ENCODE peak calls at places on chromosomes 13 and 19, in eight cellular contexts. One of them, this sample, is unnamed.
A peak's percentile ranks its signal among the peaks of the same experiment; 100 is the strongest.

GRCh38 chr13:51148952-51149573 is 38.0 kb upstream of the C13orf42 start:
- ATAC-seq in HCT116: peak; percentile 83
- ATAC-seq in HepG2: peak; percentile 73
- ATAC-seq in K562: peak; percentile 42
- ATAC-seq in upper lobe of left lung: no peak
- ATAC-seq in GM12878: peak; percentile 24
- ATAC-seq in Panc1: peak; percentile 75
- ATAC-seq in GM23338: peak; percentile 50
- ATAC-seq in this sample: peak; percentile 50

GRCh38 chr13:87696458-87696857 is 25.3 kb downstream of the SLITRK5 start:
- ATAC-seq in HCT116: no peak
- ATAC-seq in HepG2: no peak
- ATAC-seq in K562: no peak
- ATAC-seq in upper lobe of left lung: no peak
- ATAC-seq in GM12878: no peak
- ATAC-seq in Panc1: no peak
- ATAC-seq in GM23338: no peak
- ATAC-seq in this sample: no peak

GRCh38 chr13:74128171-74128767 is 5.9 kb downstream of the KLF12 start:
- ATAC-seq in HCT116: peak; percentile 49
- ATAC-seq in HepG2: no peak
- ATAC-seq in K562: no peak
- ATAC-seq in upper lobe of left lung: no peak
- ATAC-seq in GM12878: no peak
- ATAC-seq in Panc1: no peak
- ATAC-seq in GM23338: no peak
- ATAC-seq in this sample: no peak

GRCh38 chr13:30774214-30774730 is 38.9 kb downstream of the ALOX5AP start:
- ATAC-seq in HCT116: no peak
- ATAC-seq in HepG2: no peak
- ATAC-seq in K562: no peak
- ATAC-seq in upper lobe of left lung: no peak
- ATAC-seq in GM12878: peak; percentile 84
- ATAC-seq in Panc1: no peak
- ATAC-seq in GM23338: no peak
- ATAC-seq in this sample: no peak

GRCh38 chr13:32495841-32496240 is 42.8 kb downstream of the N4BP2L2 start:
- ATAC-seq in HCT116: no peak
- ATAC-seq in HepG2: no peak
- ATAC-seq in K562: no peak
- ATAC-seq in upper lobe of left lung: no peak
- ATAC-seq in GM12878: no peak
- ATAC-seq in Panc1: no peak
- ATAC-seq in GM23338: peak; percentile 35
- ATAC-seq in this sample: no peak

GRCh38 chr13:87356314-87356713 is 314.9 kb upstream of the SLITRK5 start:
- ATAC-seq in HCT116: no peak
- ATAC-seq in HepG2: no peak
- ATAC-seq in K562: no peak
- ATAC-seq in upper lobe of left lung: peak; percentile 66
- ATAC-seq in GM12878: peak; percentile 29
- ATAC-seq in Panc1: no peak
- ATAC-seq in GM23338: no peak
- ATAC-seq in this sample: no peak

GRCh38 chr19:46717716-46718143 is 816 bp upstream of the PRKD2 start:
- ATAC-seq in HCT116: peak; percentile 1
- ATAC-seq in HepG2: no peak
- ATAC-seq in K562: peak; percentile 1
- ATAC-seq in upper lobe of left lung: no peak
- ATAC-seq in GM12878: peak; percentile 10
- ATAC-seq in Panc1: peak; percentile 10
- ATAC-seq in GM23338: no peak
- ATAC-seq in this sample: no peak

GRCh38 chr13:48184260-48184659 is 48.7 kb upstream of the ITM2B start:
- ATAC-seq in HCT116: no peak
- ATAC-seq in HepG2: no peak
- ATAC-seq in K562: no peak
- ATAC-seq in upper lobe of left lung: no peak
- ATAC-seq in GM12878: peak; percentile 42
- ATAC-seq in Panc1: no peak
- ATAC-seq in GM23338: no peak
- ATAC-seq in this sample: no peak

GRCh38 chr19:23377276-23377675 is 18.0 kb downstream of the ZNF91 start:
- ATAC-seq in HCT116: no peak
- ATAC-seq in HepG2: no peak
- ATAC-seq in K562: no peak
- ATAC-seq in upper lobe of left lung: no peak
- ATAC-seq in GM12878: no peak
- ATAC-seq in Panc1: no peak
- ATAC-seq in GM23338: no peak
- ATAC-seq in this sample: no peak

GRCh38 chr19:51145926-51146493 is 3.9 kb downstream of the SIGLEC7 start:
- ATAC-seq in HCT116: no peak
- ATAC-seq in HepG2: no peak
- ATAC-seq in K562: no peak
- ATAC-seq in upper lobe of left lung: no peak
- ATAC-seq in GM12878: no peak
- ATAC-seq in Panc1: no peak
- ATAC-seq in GM23338: peak; percentile 41
- ATAC-seq in this sample: no peak

GRCh38 chr13:50244355-50244912 is 229.2 kb downstream of the KCNRG start:
- ATAC-seq in HCT116: peak; percentile 24
- ATAC-seq in HepG2: peak; percentile 39
- ATAC-seq in K562: no peak
- ATAC-seq in upper lobe of left lung: no peak
- ATAC-seq in GM12878: no peak
- ATAC-seq in Panc1: no peak
- ATAC-seq in GM23338: no peak
- ATAC-seq in this sample: no peak

GRCh38 chr13:21033224-21033855 is 28.0 kb downstream of the LATS2 start:
- ATAC-seq in HCT116: no peak
- ATAC-seq in HepG2: no peak
- ATAC-seq in K562: no peak
- ATAC-seq in upper lobe of left lung: peak; percentile 91
- ATAC-seq in GM12878: peak; percentile 28
- ATAC-seq in Panc1: no peak
- ATAC-seq in GM23338: no peak
- ATAC-seq in this sample: peak; percentile 92

GRCh38 chr13:42373048-42373812 is 101.3 kb downstream of the AKAP11 start:
- ATAC-seq in HCT116: no peak
- ATAC-seq in HepG2: no peak
- ATAC-seq in K562: no peak
- ATAC-seq in upper lobe of left lung: no peak
- ATAC-seq in GM12878: no peak
- ATAC-seq in Panc1: no peak
- ATAC-seq in GM23338: no peak
- ATAC-seq in this sample: no peak

GRCh38 chr13:60230593-60230992 is 66.9 kb upstream of the DIAPH3 start:
- ATAC-seq in HCT116: no peak
- ATAC-seq in HepG2: no peak
- ATAC-seq in K562: peak; percentile 71
- ATAC-seq in upper lobe of left lung: no peak
- ATAC-seq in GM12878: peak; percentile 75
- ATAC-seq in Panc1: no peak
- ATAC-seq in GM23338: no peak
- ATAC-seq in this sample: no peak

GRCh38 chr13:80441968-80442367 is 101.0 kb upstream of the SPRY2 start:
- ATAC-seq in HCT116: no peak
- ATAC-seq in HepG2: no peak
- ATAC-seq in K562: no peak
- ATAC-seq in upper lobe of left lung: no peak
- ATAC-seq in GM12878: peak; percentile 84
- ATAC-seq in Panc1: no peak
- ATAC-seq in GM23338: no peak
- ATAC-seq in this sample: no peak

GRCh38 chr13:47474845-47475244 is 526.2 kb downstream of the SUCLA2 start:
- ATAC-seq in HCT116: no peak
- ATAC-seq in HepG2: peak; percentile 63
- ATAC-seq in K562: no peak
- ATAC-seq in upper lobe of left lung: no peak
- ATAC-seq in GM12878: no peak
- ATAC-seq in Panc1: no peak
- ATAC-seq in GM23338: no peak
- ATAC-seq in this sample: no peak

GRCh38 chr13:46179576-46180368 is 2.2 kb downstream of the LCP1 start:
- ATAC-seq in HCT116: no peak
- ATAC-seq in HepG2: no peak
- ATAC-seq in K562: peak; percentile 53
- ATAC-seq in upper lobe of left lung: no peak
- ATAC-seq in GM12878: peak; percentile 14
- ATAC-seq in Panc1: no peak
- ATAC-seq in GM23338: no peak
- ATAC-seq in this sample: no peak

GRCh38 chr13:99278199-99278598 is 20.0 kb upstream of the GPR18 start:
- ATAC-seq in HCT116: no peak
- ATAC-seq in HepG2: no peak
- ATAC-seq in K562: no peak
- ATAC-seq in upper lobe of left lung: no peak
- ATAC-seq in GM12878: peak; percentile 4
- ATAC-seq in Panc1: no peak
- ATAC-seq in GM23338: no peak
- ATAC-seq in this sample: no peak

GRCh38 chr13:43529796-43530195 is 257.0 kb downstream of the ENOX1 start:
- ATAC-seq in HCT116: no peak
- ATAC-seq in HepG2: no peak
- ATAC-seq in K562: no peak
- ATAC-seq in upper lobe of left lung: no peak
- ATAC-seq in GM12878: no peak
- ATAC-seq in Panc1: no peak
- ATAC-seq in GM23338: no peak
- ATAC-seq in this sample: no peak

GRCh38 chr19:39342647-39343305 is 555 bp downstream of the SAMD4B start:
- ATAC-seq in HCT116: no peak
- ATAC-seq in HepG2: no peak
- ATAC-seq in K562: no peak
- ATAC-seq in upper lobe of left lung: no peak
- ATAC-seq in GM12878: no peak
- ATAC-seq in Panc1: peak; percentile 14
- ATAC-seq in GM23338: no peak
- ATAC-seq in this sample: peak; percentile 1

GRCh38 chr13:110262494-110262893 is 44.5 kb downstream of the COL4A1 start:
- ATAC-seq in HCT116: no peak
- ATAC-seq in HepG2: peak; percentile 70
- ATAC-seq in K562: no peak
- ATAC-seq in upper lobe of left lung: no peak
- ATAC-seq in GM12878: no peak
- ATAC-seq in Panc1: no peak
- ATAC-seq in GM23338: no peak
- ATAC-seq in this sample: no peak

GRCh38 chr19:42270346-42271044 is 1.4 kb downstream of the CIC start:
- ATAC-seq in HCT116: no peak
- ATAC-seq in HepG2: no peak
- ATAC-seq in K562: no peak
- ATAC-seq in upper lobe of left lung: no peak
- ATAC-seq in GM12878: peak; percentile 12
- ATAC-seq in Panc1: no peak
- ATAC-seq in GM23338: no peak
- ATAC-seq in this sample: no peak
- H3K4me3 ChIP-seq in HCT116: peak overlapping the region; percentile 80
- H3K4me3 ChIP-seq in HepG2: peak overlapping the region; percentile 81
- H3K4me3 ChIP-seq in K562: peak overlapping the region; percentile 54
- H3K4me3 ChIP-seq in upper lobe of left lung: peak overlapping the region; percentile 69
- H3K4me3 ChIP-seq in GM12878: peak overlapping the region; percentile 91
- H3K4me3 ChIP-seq in Panc1: peak overlapping the region; percentile 72
- H3K4me3 ChIP-seq in GM23338: peak overlapping the region; percentile 60
- H3K4me3 ChIP-seq in this sample: peak overlapping the region; percentile 64

DNA sequence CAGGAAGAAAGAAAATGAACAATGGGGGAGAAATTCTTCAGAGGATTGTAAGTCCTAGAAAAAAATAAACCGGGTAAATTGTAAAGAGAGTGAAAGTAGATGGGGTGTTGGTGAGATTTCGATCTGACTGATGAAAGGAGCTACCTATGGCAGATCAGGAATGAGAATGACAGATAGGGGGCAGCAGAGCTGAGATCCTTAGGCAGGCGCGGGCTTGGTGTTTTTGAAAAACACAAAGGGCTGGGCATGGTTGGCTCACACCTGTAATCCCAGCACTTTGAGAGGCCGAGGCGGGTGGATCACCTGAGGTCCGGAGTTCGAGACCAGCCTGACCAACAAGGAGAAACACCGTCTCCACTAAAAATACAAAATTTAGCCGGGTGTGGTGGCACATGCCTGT is 1468.6 kb upstream of the SLC10A2 start:
- ATAC-seq in HCT116: peak; percentile 65
- ATAC-seq in HepG2: no peak
- ATAC-seq in K562: no peak
- ATAC-seq in upper lobe of left lung: no peak
- ATAC-seq in GM12878: peak; percentile 31
- ATAC-seq in Panc1: no peak
- ATAC-seq in GM23338: peak; percentile 51
- ATAC-seq in this sample: no peak
- TF ChIP-seq CTCF in HCT116: peak; percentile 46
- TF ChIP-seq CTCF in HepG2: peak; percentile 17
- TF ChIP-seq CTCF in K562: no peak
- TF ChIP-seq CTCF in upper lobe of left lung: no peak
- TF ChIP-seq CTCF in GM12878: no peak
- TF ChIP-seq CTCF in Panc1: peak; percentile 21
- TF ChIP-seq CTCF in GM23338: peak; percentile 66
- TF ChIP-seq CTCF in this sample: no peak

GRCh38 chr13:44921931-44922758 is 67.1 kb downstream of the NUFIP1 start:
- ATAC-seq in HCT116: no peak
- ATAC-seq in HepG2: peak; percentile 3
- ATAC-seq in K562: no peak
- ATAC-seq in upper lobe of left lung: peak; percentile 61
- ATAC-seq in GM12878: no peak
- ATAC-seq in Panc1: peak; percentile 44
- ATAC-seq in GM23338: no peak
- ATAC-seq in this sample: peak; percentile 65
- TF ChIP-seq POLR2AphosphoS5 in HCT116: no peak
- TF ChIP-seq POLR2AphosphoS5 in HepG2: no peak
- TF ChIP-seq POLR2AphosphoS5 in K562: no peak
- TF ChIP-seq POLR2AphosphoS5 in upper lobe of left lung: peak; percentile 45
- TF ChIP-seq POLR2AphosphoS5 in GM12878: no peak
- TF ChIP-seq POLR2AphosphoS5 in Panc1: no peak
- TF ChIP-seq POLR2AphosphoS5 in GM23338: no peak
- TF ChIP-seq POLR2AphosphoS5 in this sample: peak; percentile 96

GRCh38 chr19:14434157-14434501 is 1.0 kb downstream of the PKN1 start:
- ATAC-seq in HCT116: peak; percentile 49
- ATAC-seq in HepG2: peak; percentile 15
- ATAC-seq in K562: no peak
- ATAC-seq in upper lobe of left lung: peak; percentile 30
- ATAC-seq in GM12878: peak; percentile 47
- ATAC-seq in Panc1: peak; percentile 25
- ATAC-seq in GM23338: no peak
- ATAC-seq in this sample: no peak

GRCh38 chr19:14435320-14436050 is 2.4 kb downstream of the PKN1 start:
- ATAC-seq in HCT116: no peak
- ATAC-seq in HepG2: no peak
- ATAC-seq in K562: no peak
- ATAC-seq in upper lobe of left lung: no peak
- ATAC-seq in GM12878: no peak
- ATAC-seq in Panc1: no peak
- ATAC-seq in GM23338: no peak
- ATAC-seq in this sample: no peak

GRCh38 chr19:14433454-14434156 is 499 bp downstream of the PKN1 start:
- ATAC-seq in HCT116: peak; percentile 43
- ATAC-seq in HepG2: peak; percentile 8
- ATAC-seq in K562: no peak
- ATAC-seq in upper lobe of left lung: peak; percentile 41
- ATAC-seq in GM12878: peak; percentile 53
- ATAC-seq in Panc1: peak; percentile 22
- ATAC-seq in GM23338: peak; percentile 39
- ATAC-seq in this sample: peak; percentile 4

GRCh38 chr19:14432817-14433453 is at the start of gene PKN1:
- ATAC-seq in HCT116: peak; percentile 48
- ATAC-seq in HepG2: peak; percentile 14
- ATAC-seq in K562: peak; percentile 66
- ATAC-seq in upper lobe of left lung: no peak
- ATAC-seq in GM12878: peak; percentile 69
- ATAC-seq in Panc1: peak; percentile 62
- ATAC-seq in GM23338: peak; percentile 64
- ATAC-seq in this sample: peak; percentile 50

GRCh38 chr19:14434543-14435319 is 1.6 kb downstream of the PKN1 start:
- ATAC-seq in HCT116: peak; percentile 68
- ATAC-seq in HepG2: peak; percentile 79
- ATAC-seq in K562: peak; percentile 80
- ATAC-seq in upper lobe of left lung: peak; percentile 83
- ATAC-seq in GM12878: peak; percentile 11
- ATAC-seq in Panc1: peak; percentile 85
- ATAC-seq in GM23338: no peak
- ATAC-seq in this sample: peak; percentile 89
- H3K4me3 ChIP-seq in HCT116: peak overlapping the region; percentile 75
- H3K4me3 ChIP-seq in HepG2: peak overlapping the region; percentile 81
- H3K4me3 ChIP-seq in K562: peak overlapping the region; percentile 81
- H3K4me3 ChIP-seq in upper lobe of left lung: peak overlapping the region; percentile 96
- H3K4me3 ChIP-seq in GM12878: peak overlapping the region; percentile 90
- H3K4me3 ChIP-seq in Panc1: peak overlapping the region; percentile 53
- H3K4me3 ChIP-seq in GM23338: peak overlapping the region; percentile 70
- H3K4me3 ChIP-seq in this sample: peak overlapping the region; percentile 97

This sample was measured in gastroesophageal sphincter.